ENCODE peak calls at places on chromosomes 11 and 22, in four cellular contexts. F is GM23248, C is AG09319, N is dorsolateral prefrontal cortex. T is an unnamed sample.

GRCh38 chr11:72807021-72807693 is 7.1 kb upstream of the ATG16L2 start:
- DNase-seq in N (no peak), C (no peak), F (no peak), T (no peak)

GRCh38 chr11:19813158-19813879 is 100.7 kb downstream of the NAV2 start:
- DNase-seq in C (no peak), N (no peak), F (no peak), T (no peak)

GRCh38 chr11:76480241-76480640 is 35.4 kb downstream of the EMSY start:
- DNase-seq in F (no peak), N (no peak), C (no peak), T (no peak)

GRCh38 chr11:119322360-119322739 is 5.4 kb upstream of the MCAM start:
- DNase-seq in F (no peak), C (no peak), N (no peak), T (no peak)

GRCh38 chr11:112555491-112556364 is 295.1 kb upstream of the PLET1 start:
- DNase-seq in F (peak), C (peak), N (peak), T (peak)

GRCh38 chr11:33452806-33453205 is 195.6 kb downstream of the HIPK3 start:
- DNase-seq in N (no peak), F (peak), C (peak), T (no peak)

GRCh38 chr11:117875397-117876048 is 935 bp downstream of the FXYD6 start:
- DNase-seq in N (no peak), F (no peak), C (no peak), T (no peak)

GRCh38 chr22:39820266-39820665 is 73.3 kb downstream of the ENTHD1 start:
- DNase-seq in N (no peak), C (no peak), F (peak), T (no peak)

GRCh38 chr11:57338152-57338551 is at the start of gene P2RX3:
- DNase-seq in N (no peak), C (no peak), F (no peak), T (no peak)

GRCh38 chr11:44611088-44611487 is 45.6 kb downstream of the CD82 start:
- DNase-seq in C (no peak), F (peak), N (no peak), T (no peak)

GRCh38 chr22:45905924-45906865 is 70.8 kb downstream of the WNT7B start:
- DNase-seq in N (no peak), F (peak), C (peak), T (no peak)

GRCh38 chr11:70020336-70021214 is 57.5 kb upstream of the ANO1 start:
- DNase-seq in N (no peak), F (peak), C (no peak), T (no peak)

GRCh38 chr11:133966924-133967598 is 10.3 kb upstream of the IGSF9B start:
- DNase-seq in F (peak), C (no peak), N (no peak), T (no peak)

GRCh38 chr22:32707971-32708370 is 93.5 kb upstream of the TIMP3 start:
- DNase-seq in N (no peak), C (no peak), F (peak), T (no peak)

GRCh38 chr22:39388261-39389011 is 11.1 kb upstream of the TAB1 start:
- DNase-seq in F (peak), C (peak), N (peak), T (no peak)

GRCh38 chr11:2662024-2662312 is 37.8 kb downstream of the KCNQ1OT1 start:
- DNase-seq in F (no peak), C (no peak), N (no peak), T (no peak)

GRCh38 chr11:106077609-106078517 is at the start of gene AASDHPPT:
- DNase-seq in F (peak), C (no peak), N (no peak), T (no peak)

T was measured in caudate nucleus.